ENCODE peak calls at places on chromosomes 13 and 19, in four cellular contexts. Q is stomach, R is GM12878, M is right cardiac atrium. G is an unnamed sample.

GRCh38 chr13:42649761-42650289 is 75.9 kb downstream of the TNFSF11 start:
- DNase-seq in M (no peak), R (no peak), Q (no peak), G (no peak)

GRCh38 chr13:53151692-53152421 is 123.2 kb downstream of the OLFM4 start:
- DNase-seq in R (peak; percentile 32), M (no peak), Q (peak; percentile 51), G (peak; percentile 11)

GRCh38 chr13:39105110-39105509 is 66.9 kb downstream of the NHLRC3 start:
- DNase-seq in Q (no peak), M (no peak), R (no peak), G (no peak)

GRCh38 chr19:21835429-21835809 is 563 bp downstream of the ZNF43 start:
- DNase-seq in M (no peak), R (no peak), Q (no peak), G (no peak)

GRCh38 chr13:64640002-64640401 is 2590.1 kb downstream of the PCDH9 start:
- DNase-seq in R (no peak), M (no peak), Q (no peak), G (no peak)

GRCh38 chr19:38224014-38224862 is at the start of gene DPF1:
- DNase-seq in M (peak; percentile 76), Q (peak; percentile 34), R (peak; percentile 17), G (no peak)

GRCh38 chr19:58510084-58510862 is 1.5 kb downstream of the SLC27A5 start:
- DNase-seq in M (no peak), R (no peak), Q (no peak), G (no peak)

GRCh38 chr13:103288114-103288513 is 221.9 kb upstream of the SLC10A2 start:
- DNase-seq in Q (no peak), R (no peak), M (peak; percentile 66), G (no peak)

GRCh38 chr19:30208661-30209060 is 163.5 kb upstream of the ZNF536 start:
- DNase-seq in M (no peak), Q (no peak), R (no peak), G (no peak)

GRCh38 chr19:16376649-16377048 is 52.0 kb downstream of the KLF2 start:
- DNase-seq in M (peak; percentile 58), Q (no peak), R (no peak), G (no peak)

GRCh38 chr13:32961724-32962123 is 54.5 kb upstream of the KL start:
- DNase-seq in R (no peak), Q (no peak), M (no peak), G (no peak)

GRCh38 chr19:14432817-14433453 is at the start of gene PKN1:
- DNase-seq in M (peak; percentile 91), Q (peak; percentile 57), R (no peak), G (no peak)

GRCh38 chr13:50370303-50370950 is 355.2 kb downstream of the KCNRG start:
- DNase-seq in M (no peak), Q (no peak), R (peak; percentile 38), G (no peak)

GRCh38 chr19:10295305-10295846 is 5.6 kb downstream of the ICAM5 start:
- DNase-seq in Q (peak; percentile 51), M (peak; percentile 77), R (no peak), G (no peak)

GRCh38 chr13:86591862-86592261 is 792.6 kb upstream of the SLITRK6 start:
- DNase-seq in M (no peak), Q (no peak), R (no peak), G (no peak)

GRCh38 chr13:101473458-101473857 is 21.0 kb downstream of the ITGBL1 start:
- DNase-seq in R (no peak), M (peak; percentile 84), Q (no peak), G (no peak)

GRCh38 chr19:3458595-3459284 is 21.6 kb downstream of the SMIM24 start:
- DNase-seq in M (peak; percentile 86), R (no peak), Q (no peak), G (no peak)

GRCh38 chr13:85412448-85412847 is 386.8 kb downstream of the SLITRK6 start:
- DNase-seq in Q (no peak), R (no peak), M (no peak), G (no peak)

GRCh38 chr13:73286177-73286576 is 227.4 kb downstream of the KLF5 start:
- DNase-seq in M (no peak), Q (no peak), R (no peak), G (no peak)

GRCh38 chr19:14167594-14168138 is 31.3 kb upstream of the ASF1B start:
- DNase-seq in R (no peak), M (peak; percentile 76), Q (no peak), G (no peak)

GRCh38 chr13:68748038-68748437 is 1359.6 kb upstream of the ATXN8OS start:
- DNase-seq in R (no peak), Q (no peak), M (no peak), G (no peak)

GRCh38 chr13:90281709-90282108 is 1065.8 kb upstream of the MIR17HG start:
- DNase-seq in M (no peak), Q (no peak), R (no peak), G (no peak)

GRCh38 chr19:14363203-14364097 is 17.8 kb upstream of the ADGRE5 start:
- DNase-seq in Q (peak; percentile 50), M (peak; percentile 87), R (no peak), G (peak; percentile 16)

GRCh38 chr13:91652389-91652788 is 254.0 kb downstream of the GPC5 start:
- DNase-seq in M (no peak), Q (no peak), R (no peak), G (no peak)

GRCh38 chr19:19588546-19588945 is 29.9 kb downstream of the PBX4 start:
- DNase-seq in M (no peak), Q (no peak), R (no peak), G (no peak)

GRCh38 chr13:26619321-26619720 is 61.8 kb downstream of the WASF3 start:
- DNase-seq in Q (no peak), R (no peak), M (no peak), G (no peak)

GRCh38 chr19:7862413-7862951 is 11.7 kb downstream of the PRR36 start:
- DNase-seq in Q (peak; percentile 57), R (no peak), M (peak; percentile 84), G (peak; percentile 70)

GRCh38 chr19:55649579-55650557 is 1.9 kb downstream of the CCDC106 start:
- DNase-seq in R (no peak), Q (no peak), M (no peak), G (no peak)

GRCh38 chr19:58408152-58409009 is at the start of gene ZNF584:
- DNase-seq in R (peak; percentile 60), M (peak; percentile 99), Q (peak; percentile 94), G (peak; percentile 94)

GRCh38 chr13:33649212-33649917 is 168.6 kb upstream of the RFC3 start:
- DNase-seq in Q (no peak), M (no peak), R (no peak), G (no peak)

GRCh38 chr13:94712812-94713555 is 639 bp upstream of the SOX21 start:
- DNase-seq in Q (peak; percentile 78), M (peak; percentile 64), R (no peak), G (peak; percentile 56)

GRCh38 chr19:37855098-37855497 is 51.3 kb downstream of the WDR87 start:
- DNase-seq in M (peak; percentile 68), Q (no peak), R (no peak), G (peak; percentile 4)

GRCh38 chr19:11138659-11139526 is 16.7 kb downstream of the SPC24 start:
- DNase-seq in R (no peak), Q (peak; percentile 68), M (peak; percentile 93), G (no peak)

GRCh38 chr19:1159864-1160595 is 14.0 kb downstream of the SBNO2 start:
- DNase-seq in M (peak; percentile 53), R (no peak), Q (no peak), G (no peak)

GRCh38 chr13:71306821-71307220 is 560.2 kb downstream of the DACH1 start:
- DNase-seq in R (no peak), M (no peak), Q (no peak), G (no peak)

GRCh38 chr13:33583398-33583797 is 234.6 kb upstream of the RFC3 start:
- DNase-seq in Q (no peak), M (no peak), R (no peak), G (no peak)

GRCh38 chr13:104256701-104257100 is 1190.5 kb upstream of the SLC10A2 start:
- DNase-seq in Q (no peak), R (no peak), M (no peak), G (no peak)

GRCh38 chr13:21619633-21620220 is 15.8 kb upstream of the MICU2 start:
- DNase-seq in M (no peak), Q (no peak), R (no peak), G (no peak)

GRCh38 chr19:47589824-47590223 is 16.9 kb upstream of the ZNF541 start:
- DNase-seq in Q (no peak), M (no peak), R (no peak), G (no peak)

GRCh38 chr13:75357576-75358295 is 124.2 kb downstream of the TBC1D4 start:
- DNase-seq in R (no peak), M (peak; percentile 45), Q (no peak), G (no peak)

GRCh38 chr13:44331446-44331845 is 42.2 kb upstream of the SERP2 start:
- DNase-seq in M (no peak), R (no peak), Q (no peak), G (no peak)

GRCh38 chr13:44329909-44330545 is 43.6 kb upstream of the SERP2 start:
- DNase-seq in M (no peak), R (no peak), Q (no peak), G (no peak)

GRCh38 chr13:44334751-44335150 is 38.9 kb upstream of the SERP2 start:
- DNase-seq in R (no peak), Q (no peak), M (no peak), G (no peak)

GRCh38 chr13:44333950-44334675 is 39.5 kb upstream of the SERP2 start:
- DNase-seq in Q (no peak), M (peak; percentile 41), R (no peak), G (no peak)

GRCh38 chr13:44331912-44332840 is 41.4 kb upstream of the SERP2 start:
- DNase-seq in Q (no peak), R (no peak), M (peak; percentile 89), G (peak; percentile 45)
- H3K27me3 ChIP-seq in Q (no peaks in the 10 kb centered on the region), R (peaks cover 5% of the 10 kb centered on the region), M (no peaks in the 10 kb centered on the region), G (no peaks in the 10 kb centered on the region)

DNA sequence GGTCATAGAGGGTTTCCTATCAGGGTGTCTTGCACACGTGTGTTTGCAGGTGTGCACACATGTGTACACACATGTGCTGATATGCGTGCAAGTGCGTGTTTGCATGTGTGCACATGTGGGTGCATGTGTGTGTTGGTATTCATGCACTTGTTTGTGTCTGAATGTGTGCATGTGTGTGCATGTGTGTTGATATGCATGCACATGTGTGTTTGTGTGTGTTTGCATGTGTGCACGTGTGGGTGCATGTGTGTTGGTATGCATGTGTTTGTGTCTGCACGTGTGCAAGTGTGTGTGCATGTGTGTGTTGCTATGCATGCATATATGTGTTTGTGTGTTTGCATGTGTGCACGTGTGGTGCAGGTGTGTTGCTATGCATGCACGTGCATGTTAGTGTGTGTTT is 150.5 kb downstream of the SOX1 start:
- DNase-seq in M (no peak), Q (no peak), R (no peak), G (no peak)
- H3K27me3 ChIP-seq in M (no peaks in the 10 kb centered on the region), Q (no peaks in the 10 kb centered on the region), R (no peaks in the 10 kb centered on the region), G (no peaks in the 10 kb centered on the region)

GRCh38 chr19:40119380-40119779 is 28.6 kb upstream of the ZNF780A start:
- DNase-seq in M (no peak), R (no peak), Q (no peak), G (no peak)
- H3K27me3 ChIP-seq in M (no peaks in the 10 kb centered on the region), R (no peaks in the 10 kb centered on the region), Q (no peaks in the 10 kb centered on the region), G (no peaks in the 10 kb centered on the region)

GRCh38 chr13:112818698-112819045 is 128.8 kb downstream of the ATP11A start:
- DNase-seq in Q (peak; percentile 18), M (no peak), R (no peak), G (no peak)

GRCh38 chr13:112818040-112818697 is 128.3 kb downstream of the ATP11A start:
- DNase-seq in Q (peak; percentile 10), M (no peak), R (no peak), G (no peak)

GRCh38 chr13:112814905-112815585 is 125.2 kb downstream of the ATP11A start:
- DNase-seq in Q (peak; percentile 27), R (no peak), M (peak; percentile 64), G (no peak)

GRCh38 chr13:112813552-112813951 is 123.7 kb downstream of the ATP11A start:
- DNase-seq in R (no peak), M (no peak), Q (peak; percentile 4), G (no peak)

GRCh38 chr13:112815871-112816270 is 126.0 kb downstream of the ATP11A start:
- DNase-seq in R (no peak), Q (peak; percentile 8), M (no peak), G (no peak)
- H3K27me3 ChIP-seq in R (no peaks in the 10 kb centered on the region), Q (no peaks in the 10 kb centered on the region), M (no peaks in the 10 kb centered on the region), G (no peaks in the 10 kb centered on the region)

G was measured in prostate gland.